ENCODE peak calls at places on chromosomes 4 and X, in seven cellular contexts. One of them, this sample, is unnamed.

GRCh38 chr4:38313175-38313574 is 350.8 kb upstream of the KLF3 start:
- DNase-seq in stimulated activated CD8-positive, alpha-beta memory T cell treated with anti-CD3 and anti-CD28 coated beads, Interleukin-7, amount 100 ng/mL, for 24 hours: no peak
- DNase-seq in PC-3: no peak
- DNase-seq in body of pancreas: peak
- DNase-seq in progenitor cell of endocrine pancreas: no peak
- DNase-seq in astrocyte of the hippocampus: no peak
- DNase-seq in activated naive CD4-positive, alpha-beta T cell treated with anti-CD3 and anti-CD28 coated beads for 36 hours: no peak
- DNase-seq in this sample: no peak

GRCh38 chr4:81466841-81467671 is 4.7 kb downstream of the RASGEF1B start:
- DNase-seq in astrocyte of the hippocampus: peak
- DNase-seq in body of pancreas: peak
- DNase-seq in stimulated activated CD8-positive, alpha-beta memory T cell treated with anti-CD3 and anti-CD28 coated beads, Interleukin-7, amount 100 ng/mL, for 24 hours: peak
- DNase-seq in progenitor cell of endocrine pancreas: peak
- DNase-seq in PC-3: peak
- DNase-seq in activated naive CD4-positive, alpha-beta T cell treated with anti-CD3 and anti-CD28 coated beads for 36 hours: peak
- DNase-seq in this sample: no peak

GRCh38 chrX:20151689-20152088 is 10.1 kb upstream of the EIF1AX start:
- DNase-seq in astrocyte of the hippocampus: no peak
- DNase-seq in PC-3: no peak
- DNase-seq in progenitor cell of endocrine pancreas: no peak
- DNase-seq in activated naive CD4-positive, alpha-beta T cell treated with anti-CD3 and anti-CD28 coated beads for 36 hours: no peak
- DNase-seq in body of pancreas: no peak
- DNase-seq in stimulated activated CD8-positive, alpha-beta memory T cell treated with anti-CD3 and anti-CD28 coated beads, Interleukin-7, amount 100 ng/mL, for 24 hours: no peak
- DNase-seq in this sample: no peak

GRCh38 chrX:38028300-38028699 is 21.9 kb downstream of the SYTL5 start:
- DNase-seq in stimulated activated CD8-positive, alpha-beta memory T cell treated with anti-CD3 and anti-CD28 coated beads, Interleukin-7, amount 100 ng/mL, for 24 hours: no peak
- DNase-seq in progenitor cell of endocrine pancreas: no peak
- DNase-seq in astrocyte of the hippocampus: no peak
- DNase-seq in body of pancreas: no peak
- DNase-seq in PC-3: no peak
- DNase-seq in activated naive CD4-positive, alpha-beta T cell treated with anti-CD3 and anti-CD28 coated beads for 36 hours: no peak
- DNase-seq in this sample: no peak

GRCh38 chrX:155055494-155055893 is 15.4 kb downstream of the CMC4 start:
- DNase-seq in astrocyte of the hippocampus: no peak
- DNase-seq in body of pancreas: no peak
- DNase-seq in progenitor cell of endocrine pancreas: no peak
- DNase-seq in stimulated activated CD8-positive, alpha-beta memory T cell treated with anti-CD3 and anti-CD28 coated beads, Interleukin-7, amount 100 ng/mL, for 24 hours: no peak
- DNase-seq in PC-3: no peak
- DNase-seq in activated naive CD4-positive, alpha-beta T cell treated with anti-CD3 and anti-CD28 coated beads for 36 hours: no peak
- DNase-seq in this sample: no peak

GRCh38 chr4:141107927-141108326 is 25.3 kb downstream of the RNF150 start:
- DNase-seq in body of pancreas: no peak
- DNase-seq in astrocyte of the hippocampus: no peak
- DNase-seq in progenitor cell of endocrine pancreas: no peak
- DNase-seq in stimulated activated CD8-positive, alpha-beta memory T cell treated with anti-CD3 and anti-CD28 coated beads, Interleukin-7, amount 100 ng/mL, for 24 hours: no peak
- DNase-seq in PC-3: no peak
- DNase-seq in activated naive CD4-positive, alpha-beta T cell treated with anti-CD3 and anti-CD28 coated beads for 36 hours: no peak
- DNase-seq in this sample: no peak

GRCh38 chr4:46676364-46676763 is 232.7 kb downstream of the COX7B2 start:
- DNase-seq in activated naive CD4-positive, alpha-beta T cell treated with anti-CD3 and anti-CD28 coated beads for 36 hours: no peak
- DNase-seq in stimulated activated CD8-positive, alpha-beta memory T cell treated with anti-CD3 and anti-CD28 coated beads, Interleukin-7, amount 100 ng/mL, for 24 hours: no peak
- DNase-seq in astrocyte of the hippocampus: no peak
- DNase-seq in PC-3: no peak
- DNase-seq in body of pancreas: no peak
- DNase-seq in progenitor cell of endocrine pancreas: no peak
- DNase-seq in this sample: no peak

GRCh38 chr4:74283614-74284013 is 24.7 kb upstream of the EPGN start:
- DNase-seq in progenitor cell of endocrine pancreas: no peak
- DNase-seq in stimulated activated CD8-positive, alpha-beta memory T cell treated with anti-CD3 and anti-CD28 coated beads, Interleukin-7, amount 100 ng/mL, for 24 hours: no peak
- DNase-seq in body of pancreas: no peak
- DNase-seq in activated naive CD4-positive, alpha-beta T cell treated with anti-CD3 and anti-CD28 coated beads for 36 hours: no peak
- DNase-seq in PC-3: peak
- DNase-seq in astrocyte of the hippocampus: peak
- DNase-seq in this sample: no peak

GRCh38 chr4:174437324-174437723 is 85.0 kb downstream of the HPGD start:
- DNase-seq in astrocyte of the hippocampus: peak
- DNase-seq in body of pancreas: no peak
- DNase-seq in activated naive CD4-positive, alpha-beta T cell treated with anti-CD3 and anti-CD28 coated beads for 36 hours: no peak
- DNase-seq in PC-3: peak
- DNase-seq in progenitor cell of endocrine pancreas: no peak
- DNase-seq in stimulated activated CD8-positive, alpha-beta memory T cell treated with anti-CD3 and anti-CD28 coated beads, Interleukin-7, amount 100 ng/mL, for 24 hours: no peak
- DNase-seq in this sample: no peak

GRCh38 chr4:152352215-152352614 is 183.7 kb downstream of the FBXW7 start:
- DNase-seq in progenitor cell of endocrine pancreas: no peak
- DNase-seq in body of pancreas: no peak
- DNase-seq in stimulated activated CD8-positive, alpha-beta memory T cell treated with anti-CD3 and anti-CD28 coated beads, Interleukin-7, amount 100 ng/mL, for 24 hours: no peak
- DNase-seq in astrocyte of the hippocampus: no peak
- DNase-seq in PC-3: no peak
- DNase-seq in activated naive CD4-positive, alpha-beta T cell treated with anti-CD3 and anti-CD28 coated beads for 36 hours: no peak
- DNase-seq in this sample: no peak

GRCh38 chr4:15695240-15695699 is 7.6 kb upstream of the BST1 start:
- DNase-seq in activated naive CD4-positive, alpha-beta T cell treated with anti-CD3 and anti-CD28 coated beads for 36 hours: no peak
- DNase-seq in astrocyte of the hippocampus: peak
- DNase-seq in body of pancreas: no peak
- DNase-seq in progenitor cell of endocrine pancreas: no peak
- DNase-seq in PC-3: peak
- DNase-seq in stimulated activated CD8-positive, alpha-beta memory T cell treated with anti-CD3 and anti-CD28 coated beads, Interleukin-7, amount 100 ng/mL, for 24 hours: no peak
- DNase-seq in this sample: no peak